ENCODE peak calls at places on chromosome 6, in eight cellular contexts. One of them, this sample, is unnamed.

GRCh38 chr6:156827382-156827781 is 50.2 kb downstream of the ARID1B start:
- DNase-seq in BJ: no peak
- DNase-seq in MM.1S: no peak
- DNase-seq in cardiac fibroblast: peak
- DNase-seq in AG09309: no peak
- DNase-seq in GM13977: no peak
- DNase-seq in body of pancreas: peak
- DNase-seq in BE2C: peak
- DNase-seq in this sample: no peak

GRCh38 chr6:144007779-144008500 is at the start of gene PLAGL1:
- DNase-seq in MM.1S: no peak
- DNase-seq in GM13977: peak
- DNase-seq in BE2C: peak
- DNase-seq in cardiac fibroblast: peak
- DNase-seq in BJ: no peak
- DNase-seq in AG09309: no peak
- DNase-seq in body of pancreas: peak
- DNase-seq in this sample: peak

GRCh38 chr6:3229566-3230274 is 2.3 kb upstream of the TUBB2B start:
- DNase-seq in AG09309: no peak
- DNase-seq in BE2C: peak
- DNase-seq in MM.1S: peak
- DNase-seq in BJ: no peak
- DNase-seq in GM13977: peak
- DNase-seq in cardiac fibroblast: no peak
- DNase-seq in body of pancreas: no peak
- DNase-seq in this sample: peak

GRCh38 chr6:39493174-39493573 is 170.7 kb upstream of the KCNK16 start:
- DNase-seq in MM.1S: no peak
- DNase-seq in cardiac fibroblast: peak
- DNase-seq in GM13977: no peak
- DNase-seq in AG09309: no peak
- DNase-seq in body of pancreas: no peak
- DNase-seq in BJ: no peak
- DNase-seq in BE2C: no peak
- DNase-seq in this sample: no peak

GRCh38 chr6:104957301-104958177 is 632 bp downstream of the LIN28B start:
- DNase-seq in BE2C: peak
- DNase-seq in MM.1S: no peak
- DNase-seq in body of pancreas: no peak
- DNase-seq in BJ: no peak
- DNase-seq in GM13977: no peak
- DNase-seq in AG09309: no peak
- DNase-seq in cardiac fibroblast: no peak
- DNase-seq in this sample: peak

GRCh38 chr6:3363296-3364025 is 93.4 kb downstream of the SLC22A23 start:
- DNase-seq in GM13977: no peak
- DNase-seq in BJ: no peak
- DNase-seq in cardiac fibroblast: no peak
- DNase-seq in AG09309: no peak
- DNase-seq in body of pancreas: peak
- DNase-seq in BE2C: no peak
- DNase-seq in MM.1S: no peak
- DNase-seq in this sample: no peak

GRCh38 chr6:15351631-15352030 is 105.8 kb downstream of the JARID2 start:
- DNase-seq in body of pancreas: no peak
- DNase-seq in AG09309: peak
- DNase-seq in GM13977: no peak
- DNase-seq in BE2C: no peak
- DNase-seq in BJ: peak
- DNase-seq in MM.1S: no peak
- DNase-seq in cardiac fibroblast: peak
- DNase-seq in this sample: no peak

GRCh38 chr6:108123946-108124345 is 41.9 kb upstream of the NR2E1 start:
- DNase-seq in cardiac fibroblast: no peak
- DNase-seq in BJ: no peak
- DNase-seq in body of pancreas: no peak
- DNase-seq in BE2C: no peak
- DNase-seq in GM13977: no peak
- DNase-seq in MM.1S: no peak
- DNase-seq in AG09309: no peak
- DNase-seq in this sample: no peak

GRCh38 chr6:98657764-98658163 is 176.6 kb upstream of the POU3F2 start:
- DNase-seq in AG09309: no peak
- DNase-seq in MM.1S: peak
- DNase-seq in BJ: no peak
- DNase-seq in cardiac fibroblast: peak
- DNase-seq in body of pancreas: no peak
- DNase-seq in GM13977: no peak
- DNase-seq in BE2C: no peak
- DNase-seq in this sample: peak

GRCh38 chr6:141437685-141438084 is 695.0 kb upstream of the GJE1 start:
- DNase-seq in body of pancreas: no peak
- DNase-seq in AG09309: no peak
- DNase-seq in GM13977: no peak
- DNase-seq in MM.1S: peak
- DNase-seq in cardiac fibroblast: no peak
- DNase-seq in BE2C: no peak
- DNase-seq in BJ: no peak
- DNase-seq in this sample: no peak

GRCh38 chr6:132504757-132505156 is 8.2 kb downstream of the STX7 start:
- DNase-seq in AG09309: no peak
- DNase-seq in BJ: no peak
- DNase-seq in MM.1S: no peak
- DNase-seq in GM13977: no peak
- DNase-seq in BE2C: no peak
- DNase-seq in body of pancreas: peak
- DNase-seq in cardiac fibroblast: no peak
- DNase-seq in this sample: no peak

GRCh38 chr6:145587342-145587741 is 148.0 kb downstream of the EPM2A start:
- DNase-seq in GM13977: no peak
- DNase-seq in AG09309: no peak
- DNase-seq in cardiac fibroblast: no peak
- DNase-seq in body of pancreas: no peak
- DNase-seq in BE2C: no peak
- DNase-seq in BJ: no peak
- DNase-seq in MM.1S: no peak
- DNase-seq in this sample: no peak

GRCh38 chr6:53593001-53593488 is 48.1 kb upstream of the GCLC start:
- DNase-seq in AG09309: peak
- DNase-seq in GM13977: no peak
- DNase-seq in BJ: no peak
- DNase-seq in BE2C: no peak
- DNase-seq in body of pancreas: no peak
- DNase-seq in MM.1S: no peak
- DNase-seq in cardiac fibroblast: peak
- DNase-seq in this sample: no peak

GRCh38 chr6:139175389-139175788 is 40.5 kb downstream of the HECA start:
- DNase-seq in AG09309: no peak
- DNase-seq in body of pancreas: no peak
- DNase-seq in BE2C: no peak
- DNase-seq in GM13977: no peak
- DNase-seq in MM.1S: peak
- DNase-seq in cardiac fibroblast: no peak
- DNase-seq in BJ: no peak
- DNase-seq in this sample: no peak

GRCh38 chr6:72219536-72219935 is 333.2 kb downstream of the RIMS1 start:
- DNase-seq in BJ: no peak
- DNase-seq in GM13977: no peak
- DNase-seq in cardiac fibroblast: peak
- DNase-seq in MM.1S: no peak
- DNase-seq in AG09309: no peak
- DNase-seq in BE2C: no peak
- DNase-seq in body of pancreas: no peak
- DNase-seq in this sample: no peak

GRCh38 chr6:155583997-155584396 is 128.4 kb upstream of the NOX3 start:
- DNase-seq in BJ: no peak
- DNase-seq in MM.1S: no peak
- DNase-seq in BE2C: no peak
- DNase-seq in AG09309: no peak
- DNase-seq in GM13977: no peak
- DNase-seq in body of pancreas: no peak
- DNase-seq in cardiac fibroblast: no peak
- DNase-seq in this sample: no peak

GRCh38 chr6:36141961-36142360 is 11.6 kb downstream of the MAPK13 start:
- DNase-seq in AG09309: no peak
- DNase-seq in MM.1S: no peak
- DNase-seq in BE2C: no peak
- DNase-seq in GM13977: no peak
- DNase-seq in body of pancreas: no peak
- DNase-seq in cardiac fibroblast: no peak
- DNase-seq in BJ: no peak
- DNase-seq in this sample: no peak

GRCh38 chr6:158475344-158476302 is 84.3 kb upstream of the TMEM181 start:
- DNase-seq in MM.1S: no peak
- DNase-seq in AG09309: peak
- DNase-seq in cardiac fibroblast: peak
- DNase-seq in BE2C: no peak
- DNase-seq in BJ: peak
- DNase-seq in GM13977: peak
- DNase-seq in body of pancreas: peak
- DNase-seq in this sample: no peak

GRCh38 chr6:101980924-101981323 is 587.4 kb downstream of the GRIK2 start:
- DNase-seq in cardiac fibroblast: no peak
- DNase-seq in body of pancreas: no peak
- DNase-seq in AG09309: no peak
- DNase-seq in BJ: no peak
- DNase-seq in BE2C: peak
- DNase-seq in GM13977: no peak
- DNase-seq in MM.1S: no peak
- DNase-seq in this sample: no peak

GRCh38 chr6:145028144-145028818 is 707.0 kb downstream of the EPM2A start:
- DNase-seq in BE2C: peak
- DNase-seq in AG09309: no peak
- DNase-seq in MM.1S: peak
- DNase-seq in body of pancreas: no peak
- DNase-seq in cardiac fibroblast: peak
- DNase-seq in GM13977: peak
- DNase-seq in BJ: no peak
- DNase-seq in this sample: peak

GRCh38 chr6:85643530-85644373 is 1.1 kb upstream of the SYNCRIP start:
- DNase-seq in cardiac fibroblast: peak
- DNase-seq in GM13977: peak
- DNase-seq in BJ: peak
- DNase-seq in BE2C: peak
- DNase-seq in AG09309: peak
- DNase-seq in body of pancreas: peak
- DNase-seq in MM.1S: peak
- DNase-seq in this sample: peak

GRCh38 chr6:89302936-89303335 is 12.2 kb downstream of the GABRR2 start:
- DNase-seq in BE2C: no peak
- DNase-seq in MM.1S: no peak
- DNase-seq in BJ: no peak
- DNase-seq in AG09309: no peak
- DNase-seq in body of pancreas: no peak
- DNase-seq in GM13977: no peak
- DNase-seq in cardiac fibroblast: no peak
- DNase-seq in this sample: no peak
- TF ChIP-seq CTCF in BE2C: no peak
- TF ChIP-seq CTCF in MM.1S: no peak
- TF ChIP-seq CTCF in BJ: no peak
- TF ChIP-seq CTCF in AG09309: no peak
- TF ChIP-seq CTCF in body of pancreas: no peak
- TF ChIP-seq CTCF in GM13977: peak
- TF ChIP-seq CTCF in cardiac fibroblast: no peak
- TF ChIP-seq CTCF in this sample: no peak

GRCh38 chr6:110646951-110647910 is 168.0 kb downstream of the CDK19 start:
- DNase-seq in BE2C: no peak
- DNase-seq in BJ: no peak
- DNase-seq in cardiac fibroblast: no peak
- DNase-seq in GM13977: no peak
- DNase-seq in body of pancreas: no peak
- DNase-seq in MM.1S: no peak
- DNase-seq in AG09309: no peak
- DNase-seq in this sample: no peak
- TF ChIP-seq CTCF in BE2C: peak
- TF ChIP-seq CTCF in BJ: peak
- TF ChIP-seq CTCF in cardiac fibroblast: peak
- TF ChIP-seq CTCF in GM13977: peak
- TF ChIP-seq CTCF in body of pancreas: no peak
- TF ChIP-seq CTCF in MM.1S: peak
- TF ChIP-seq CTCF in AG09309: peak
- TF ChIP-seq CTCF in this sample: peak

DNA sequence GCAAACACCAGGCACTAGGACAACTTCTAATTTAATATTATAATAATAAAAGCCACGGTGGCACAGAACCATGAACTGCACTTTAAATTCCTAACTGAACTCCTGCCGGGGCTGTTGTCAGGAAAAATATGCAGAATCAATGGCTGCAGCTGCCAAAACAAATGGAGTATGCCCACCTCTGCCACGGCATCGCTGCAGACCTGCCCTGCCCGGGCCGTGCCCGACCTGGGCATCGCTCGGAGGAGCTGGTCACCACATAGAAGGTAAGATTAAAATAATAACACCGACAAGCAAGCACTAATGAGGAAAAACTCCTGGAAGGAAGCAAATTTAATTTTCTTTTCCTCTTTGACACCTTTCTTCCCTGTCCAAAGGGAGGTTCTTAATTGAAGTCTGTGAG is 351.1 kb downstream of the ZFAND3 start:
- DNase-seq in GM13977: no peak
- DNase-seq in cardiac fibroblast: no peak
- DNase-seq in MM.1S: no peak
- DNase-seq in body of pancreas: no peak
- DNase-seq in AG09309: no peak
- DNase-seq in BE2C: peak
- DNase-seq in BJ: no peak
- DNase-seq in this sample: no peak
- TF ChIP-seq CTCF in GM13977: no peak
- TF ChIP-seq CTCF in cardiac fibroblast: no peak
- TF ChIP-seq CTCF in MM.1S: no peak
- TF ChIP-seq CTCF in body of pancreas: no peak
- TF ChIP-seq CTCF in AG09309: no peak
- TF ChIP-seq CTCF in BE2C: no peak
- TF ChIP-seq CTCF in BJ: no peak
- TF ChIP-seq CTCF in this sample: no peak

DNA sequence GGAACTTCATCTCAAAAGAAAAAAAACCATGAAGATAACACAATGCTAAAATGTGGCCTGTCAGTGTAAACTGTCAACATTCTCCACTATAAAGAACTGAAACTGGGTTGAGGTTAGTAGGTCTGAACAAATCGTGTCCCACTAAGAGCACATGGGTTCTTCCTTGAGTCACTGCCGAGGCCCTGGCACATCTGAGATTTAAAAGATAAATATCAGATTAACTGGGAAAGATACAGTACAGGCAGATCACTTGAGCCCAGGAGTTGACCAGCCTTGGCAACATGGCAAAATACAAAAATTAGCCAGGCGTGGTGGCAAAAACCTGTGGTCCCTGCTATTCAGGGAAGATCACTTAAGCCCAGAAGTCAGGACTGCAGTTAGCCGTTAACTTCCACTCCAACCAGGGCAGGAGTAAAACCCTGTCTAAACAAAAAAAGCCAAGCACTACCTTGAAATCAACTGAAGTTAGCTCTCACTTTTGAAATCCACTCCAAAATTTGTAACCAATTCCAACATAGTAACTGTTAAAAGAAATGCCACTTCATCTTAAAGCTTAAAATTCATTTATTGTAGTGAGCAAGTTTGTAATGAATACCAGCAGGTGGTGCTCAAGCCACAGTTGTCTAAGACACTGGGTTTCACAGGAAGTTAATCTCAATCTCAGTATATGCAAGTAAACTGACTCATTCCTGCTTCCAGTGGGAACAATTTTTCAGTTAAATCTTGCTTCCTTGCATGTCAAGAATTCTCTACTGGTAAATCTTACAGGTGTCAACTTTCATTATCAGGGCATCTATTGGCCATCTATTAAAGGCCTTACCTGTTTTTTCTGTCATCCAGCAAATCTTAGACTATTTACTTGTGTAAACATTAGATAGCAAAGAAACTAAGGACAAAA is 5.4 kb downstream of the EEF1A1 start:
- DNase-seq in AG09309: peak
- DNase-seq in cardiac fibroblast: peak
- DNase-seq in BJ: peak
- DNase-seq in BE2C: peak
- DNase-seq in GM13977: peak
- DNase-seq in MM.1S: peak
- DNase-seq in body of pancreas: peak
- DNase-seq in this sample: peak
- TF ChIP-seq CTCF in AG09309: peak
- TF ChIP-seq CTCF in cardiac fibroblast: peak
- TF ChIP-seq CTCF in BJ: peak
- TF ChIP-seq CTCF in BE2C: peak
- TF ChIP-seq CTCF in GM13977: peak
- TF ChIP-seq CTCF in MM.1S: peak
- TF ChIP-seq CTCF in body of pancreas: peak
- TF ChIP-seq CTCF in this sample: peak

This sample was measured in endothelial cell.